ENCODE peak calls at places on chromosomes 11 and 22, in four cellular contexts. W is GM12865, P is stomach, H is adrenal gland. V is an unnamed sample.

GRCh38 chr11:9861860-9862725 is 198.2 kb downstream of the SWAP70 start:
- DNase-seq in W (peak), P (peak), H (peak), V (no peak)

GRCh38 chr22:20315337-20316216 is 4.3 kb downstream of the DGCR6L start:
- DNase-seq in W (no peak), H (peak), P (peak), V (peak)

GRCh38 chr11:5604896-5605295 is 8.5 kb downstream of the TRIM6 start:
- DNase-seq in H (no peak), P (no peak), W (no peak), V (no peak)

GRCh38 chr11:44032304-44033085 is 15.3 kb upstream of the ACCSL start:
- DNase-seq in W (no peak), P (no peak), H (no peak), V (no peak)

GRCh38 chr11:132623496-132623895 is 908.8 kb downstream of the OPCML start:
- DNase-seq in H (no peak), W (no peak), P (no peak), V (no peak)

GRCh38 chr11:78177216-78177615 is 11.2 kb downstream of the KCTD21 start:
- DNase-seq in W (no peak), H (no peak), P (no peak), V (no peak)

GRCh38 chr11:26187639-26188038 is 144.3 kb upstream of the ANO3 start:
- DNase-seq in W (no peak), P (no peak), H (peak), V (no peak)

GRCh38 chr11:60065801-60066200 is 9.3 kb downstream of the MS4A3 start:
- DNase-seq in H (no peak), W (no peak), P (no peak), V (no peak)

GRCh38 chr11:34632105-34632780 is 11.3 kb downstream of the EHF start:
- DNase-seq in W (no peak), H (peak), P (peak), V (peak)

GRCh38 chr11:67349457-67349856 is 3.9 kb downstream of the POLD4 start:
- DNase-seq in H (no peak), P (no peak), W (no peak), V (peak)

GRCh38 chr22:32917577-32918375 is 116.3 kb downstream of the TIMP3 start:
- DNase-seq in H (no peak), W (no peak), P (no peak), V (no peak)

GRCh38 chr11:13216019-13217006 is 61.3 kb upstream of the BMAL1 start:
- DNase-seq in W (no peak), H (peak), P (no peak), V (no peak)

GRCh38 chr22:39317084-39317755 is 2.2 kb downstream of the RPL3 start:
- DNase-seq in W (peak), P (no peak), H (no peak), V (no peak)

GRCh38 chr11:65611758-65612603 is 2.0 kb downstream of the MAP3K11 start:
- DNase-seq in H (no peak), P (no peak), W (no peak), V (peak)

GRCh38 chr11:72084076-72084475 is 3.4 kb downstream of the LRRC51 start:
- DNase-seq in H (no peak), P (no peak), W (no peak), V (no peak)

GRCh38 chr22:46758867-46759290 is 3.6 kb upstream of the TBC1D22A start:
- DNase-seq in P (peak), W (peak), H (peak), V (peak)

GRCh38 chr22:23281406-23282088 is 101.2 kb downstream of the BCR start:
- DNase-seq in H (peak), W (peak), P (peak), V (peak)

GRCh38 chr11:129192150-129192549 is at the start of gene ARHGAP32:
- DNase-seq in P (no peak), W (no peak), H (no peak), V (no peak)

GRCh38 chr22:44689915-44690524 is 12.0 kb upstream of the PRR5 start:
- DNase-seq in P (no peak), H (no peak), W (no peak), V (peak)

GRCh38 chr11:103648670-103649400 is 387.6 kb upstream of the DDI1 start:
- DNase-seq in P (no peak), H (no peak), W (no peak), V (no peak)

GRCh38 chr11:93221539-93221938 is 23.7 kb upstream of the SLC36A4 start:
- DNase-seq in P (no peak), W (no peak), H (no peak), V (no peak)

GRCh38 chr11:93229876-93230275 is 32.1 kb upstream of the SLC36A4 start:
- DNase-seq in H (no peak), P (no peak), W (no peak), V (no peak)

GRCh38 chr11:93220078-93220477 is 22.3 kb upstream of the SLC36A4 start:
- DNase-seq in H (no peak), W (no peak), P (no peak), V (no peak)

GRCh38 chr11:93225642-93226041 is 27.9 kb upstream of the SLC36A4 start:
- DNase-seq in W (peak), P (no peak), H (no peak), V (no peak)
- TF ChIP-seq CTCF in W (no peak), P (no peak), H (peak), V (no peak)

GRCh38 chr11:123480290-123480815 is 50.3 kb downstream of the GRAMD1B start:
- DNase-seq in H (no peak), P (no peak), W (peak), V (no peak)

GRCh38 chr11:123475478-123475877 is 45.4 kb downstream of the GRAMD1B start:
- DNase-seq in H (peak), P (no peak), W (no peak), V (no peak)

GRCh38 chr11:123479048-123479837 is 49.2 kb downstream of the GRAMD1B start:
- DNase-seq in P (no peak), H (no peak), W (peak), V (no peak)

GRCh38 chr11:123477205-123477907 is 47.3 kb downstream of the GRAMD1B start:
- DNase-seq in H (no peak), W (no peak), P (no peak), V (no peak)

GRCh38 chr11:123478352-123478986 is 48.4 kb downstream of the GRAMD1B start:
- DNase-seq in W (peak), H (peak), P (peak), V (peak)
- TF ChIP-seq CTCF in W (peak), H (peak), P (no peak), V (peak)

DNA sequence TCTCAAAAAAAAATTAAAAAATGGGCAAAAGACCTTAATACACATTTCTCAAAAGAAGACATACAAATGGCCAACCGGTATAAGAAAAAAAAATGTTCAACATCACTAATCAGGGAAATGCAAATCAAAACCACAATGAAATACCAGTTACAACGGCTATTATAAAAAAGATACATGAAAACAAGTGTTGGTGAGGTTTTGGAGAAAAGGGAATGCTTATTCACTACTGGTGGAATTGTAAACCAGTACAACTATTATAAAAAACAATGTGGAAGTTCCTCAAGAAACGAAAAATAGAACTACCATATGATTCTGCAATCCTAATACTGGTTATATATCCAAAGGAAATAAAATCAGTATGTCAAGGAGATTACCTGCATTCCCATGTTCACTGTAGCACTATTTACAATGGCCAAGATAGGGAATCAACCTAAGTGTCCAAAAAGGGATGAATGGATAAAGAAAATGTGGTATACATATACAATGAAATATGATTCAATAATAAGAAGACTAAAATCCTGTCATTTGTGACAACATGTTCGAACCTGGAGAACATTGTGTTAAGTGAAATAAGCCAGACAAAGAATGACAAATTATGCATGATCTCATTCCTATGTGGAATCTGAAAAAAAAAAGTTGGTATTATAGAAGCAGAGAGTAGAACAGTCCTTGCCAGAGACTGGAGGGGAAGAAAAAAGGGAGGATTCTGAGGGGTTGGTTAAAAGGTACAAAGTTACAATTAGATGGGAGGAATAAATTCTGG is 256.9 kb upstream of the PITPNB start:
- DNase-seq in H (no peak), W (no peak), P (no peak), V (no peak)
- TF ChIP-seq CTCF in H (no peak), W (no peak), P (no peak), V (no peak)

DNA sequence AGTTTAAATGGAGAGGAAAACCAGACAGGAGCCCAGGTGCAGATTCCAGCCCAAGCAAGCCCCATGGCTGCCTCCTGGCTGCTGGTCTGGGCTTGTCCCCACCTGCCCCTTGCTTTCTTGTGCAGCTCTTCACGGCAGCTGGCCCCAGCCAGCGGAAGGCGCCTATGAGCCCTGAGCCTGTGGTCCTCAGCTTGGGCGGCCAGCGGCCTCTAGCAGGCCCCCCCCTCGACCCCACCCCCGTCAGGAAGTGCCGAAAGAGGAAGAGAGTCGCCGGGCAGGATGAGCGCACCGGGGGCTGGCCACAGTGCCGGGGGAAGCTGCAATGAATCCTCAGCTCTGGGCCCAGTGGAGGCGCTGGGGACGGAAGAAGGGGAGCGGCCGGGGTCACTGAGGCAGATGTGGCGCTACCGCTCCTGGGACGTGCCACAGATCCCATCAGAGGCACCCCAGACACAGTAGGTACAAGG is 2.1 kb upstream of the DGKZ start:
- DNase-seq in P (no peak), W (peak), H (no peak), V (no peak)
- TF ChIP-seq CTCF in P (no peak), W (no peak), H (no peak), V (no peak)

GRCh38 chr22:41296826-41297667 is 4.3 kb upstream of the ZC3H7B start:
- DNase-seq in P (no peak), W (no peak), H (no peak), V (no peak)

GRCh38 chr22:41305646-41306045 is 4.3 kb downstream of the ZC3H7B start:
- DNase-seq in H (peak), W (no peak), P (no peak), V (no peak)

GRCh38 chr22:41300661-41301060 is 664 bp upstream of the ZC3H7B start:
- DNase-seq in W (no peak), P (no peak), H (no peak), V (no peak)

GRCh38 chr22:41302016-41302767 is 867 bp downstream of the ZC3H7B start:
- DNase-seq in W (no peak), H (no peak), P (no peak), V (peak)

GRCh38 chr22:41301085-41302015 is at the start of gene ZC3H7B:
- DNase-seq in H (peak), P (peak), W (peak), V (peak)
- TF ChIP-seq CTCF in H (peak), P (no peak), W (peak), V (peak)

V was measured in pancreas.